ENCODE peak calls at places on chromosomes 12 and 14, in ten cellular contexts. One of them, this sample, is unnamed.

GRCh38 chr12:117643971-117644370 is 282.5 kb upstream of the NOS1 start:
- DNase-seq in GF-D8: no peak
- DNase-seq in fibroblast of mammary gland: no peak
- DNase-seq in pancreas: no peak
- DNase-seq in GM06990: no peak
- DNase-seq in RCC 7860: no peak
- DNase-seq in cardiac fibroblast: no peak
- DNase-seq in iPS-NIHi11: no peak
- DNase-seq in GM20000: no peak
- DNase-seq in naive thymus-derived CD8-positive, alpha-beta T cell: no peak
- DNase-seq in this sample: no peak

GRCh38 chr12:127230843-127231260 is 1036.1 kb upstream of the TMEM132C start:
- DNase-seq in GF-D8: no peak
- DNase-seq in fibroblast of mammary gland: peak; percentile 100
- DNase-seq in pancreas: no peak
- DNase-seq in GM06990: no peak
- DNase-seq in RCC 7860: peak; percentile 96
- DNase-seq in cardiac fibroblast: peak; percentile 72
- DNase-seq in iPS-NIHi11: no peak
- DNase-seq in GM20000: no peak
- DNase-seq in naive thymus-derived CD8-positive, alpha-beta T cell: no peak
- DNase-seq in this sample: peak; percentile 96

GRCh38 chr12:127607146-127607725 is 659.7 kb upstream of the TMEM132C start:
- DNase-seq in GF-D8: no peak
- DNase-seq in fibroblast of mammary gland: no peak
- DNase-seq in pancreas: no peak
- DNase-seq in GM06990: no peak
- DNase-seq in RCC 7860: no peak
- DNase-seq in cardiac fibroblast: no peak
- DNase-seq in iPS-NIHi11: no peak
- DNase-seq in GM20000: no peak
- DNase-seq in naive thymus-derived CD8-positive, alpha-beta T cell: no peak
- DNase-seq in this sample: no peak

GRCh38 chr12:126685636-126686035 is 1581.3 kb upstream of the TMEM132C start:
- DNase-seq in GF-D8: no peak
- DNase-seq in fibroblast of mammary gland: no peak
- DNase-seq in pancreas: no peak
- DNase-seq in GM06990: no peak
- DNase-seq in RCC 7860: no peak
- DNase-seq in cardiac fibroblast: no peak
- DNase-seq in iPS-NIHi11: no peak
- DNase-seq in GM20000: no peak
- DNase-seq in naive thymus-derived CD8-positive, alpha-beta T cell: no peak
- DNase-seq in this sample: no peak

GRCh38 chr14:103679351-103679750 is 35.9 kb downstream of the XRCC3 start:
- DNase-seq in GF-D8: no peak
- DNase-seq in fibroblast of mammary gland: peak; percentile 35
- DNase-seq in pancreas: no peak
- DNase-seq in GM06990: peak; percentile 69
- DNase-seq in RCC 7860: no peak
- DNase-seq in cardiac fibroblast: peak; percentile 36
- DNase-seq in iPS-NIHi11: peak; percentile 78
- DNase-seq in GM20000: peak; percentile 82
- DNase-seq in naive thymus-derived CD8-positive, alpha-beta T cell: peak; percentile 19
- DNase-seq in this sample: no peak

GRCh38 chr12:34350092-34351041 is 328.1 kb downstream of the ALG10 start:
- DNase-seq in GF-D8: no peak
- DNase-seq in fibroblast of mammary gland: no peak
- DNase-seq in pancreas: no peak
- DNase-seq in GM06990: no peak
- DNase-seq in RCC 7860: no peak
- DNase-seq in cardiac fibroblast: no peak
- DNase-seq in iPS-NIHi11: no peak
- DNase-seq in GM20000: no peak
- DNase-seq in naive thymus-derived CD8-positive, alpha-beta T cell: no peak
- DNase-seq in this sample: no peak

GRCh38 chr12:13142747-13143146 is 39.3 kb upstream of the GSG1 start:
- DNase-seq in GF-D8: no peak
- DNase-seq in fibroblast of mammary gland: no peak
- DNase-seq in pancreas: no peak
- DNase-seq in GM06990: no peak
- DNase-seq in RCC 7860: no peak
- DNase-seq in cardiac fibroblast: no peak
- DNase-seq in iPS-NIHi11: no peak
- DNase-seq in GM20000: no peak
- DNase-seq in naive thymus-derived CD8-positive, alpha-beta T cell: no peak
- DNase-seq in this sample: no peak

GRCh38 chr12:131159660-131160059 is 206.0 kb downstream of the ADGRD1 start:
- DNase-seq in GF-D8: no peak
- DNase-seq in fibroblast of mammary gland: no peak
- DNase-seq in pancreas: no peak
- DNase-seq in GM06990: no peak
- DNase-seq in RCC 7860: no peak
- DNase-seq in cardiac fibroblast: no peak
- DNase-seq in iPS-NIHi11: peak; percentile 70
- DNase-seq in GM20000: no peak
- DNase-seq in naive thymus-derived CD8-positive, alpha-beta T cell: no peak
- DNase-seq in this sample: no peak

GRCh38 chr12:20629414-20630156 is 65.5 kb upstream of the SLCO1C1 start:
- DNase-seq in GF-D8: no peak
- DNase-seq in fibroblast of mammary gland: peak; percentile 42
- DNase-seq in pancreas: peak; percentile 25
- DNase-seq in GM06990: no peak
- DNase-seq in RCC 7860: peak; percentile 6
- DNase-seq in cardiac fibroblast: peak; percentile 72
- DNase-seq in iPS-NIHi11: peak; percentile 22
- DNase-seq in GM20000: no peak
- DNase-seq in naive thymus-derived CD8-positive, alpha-beta T cell: no peak
- DNase-seq in this sample: peak; percentile 60

GRCh38 chr14:56844603-56845002 is 34.3 kb upstream of the OTX2 start:
- DNase-seq in GF-D8: no peak
- DNase-seq in fibroblast of mammary gland: no peak
- DNase-seq in pancreas: no peak
- DNase-seq in GM06990: no peak
- DNase-seq in RCC 7860: no peak
- DNase-seq in cardiac fibroblast: no peak
- DNase-seq in iPS-NIHi11: no peak
- DNase-seq in GM20000: no peak
- DNase-seq in naive thymus-derived CD8-positive, alpha-beta T cell: no peak
- DNase-seq in this sample: no peak

GRCh38 chr12:120350576-120351350 is 18.2 kb downstream of the MSI1 start:
- DNase-seq in GF-D8: no peak
- DNase-seq in fibroblast of mammary gland: no peak
- DNase-seq in pancreas: peak; percentile 92
- DNase-seq in GM06990: no peak
- DNase-seq in RCC 7860: no peak
- DNase-seq in cardiac fibroblast: no peak
- DNase-seq in iPS-NIHi11: no peak
- DNase-seq in GM20000: no peak
- DNase-seq in naive thymus-derived CD8-positive, alpha-beta T cell: no peak
- DNase-seq in this sample: no peak

GRCh38 chr12:93048646-93049045 is 119.6 kb upstream of the EEA1 start:
- DNase-seq in GF-D8: no peak
- DNase-seq in fibroblast of mammary gland: no peak
- DNase-seq in pancreas: no peak
- DNase-seq in GM06990: no peak
- DNase-seq in RCC 7860: peak; percentile 14
- DNase-seq in cardiac fibroblast: no peak
- DNase-seq in iPS-NIHi11: no peak
- DNase-seq in GM20000: no peak
- DNase-seq in naive thymus-derived CD8-positive, alpha-beta T cell: no peak
- DNase-seq in this sample: no peak

GRCh38 chr12:43586646-43587245 is 34.7 kb upstream of the ADAMTS20 start:
- DNase-seq in GF-D8: no peak
- DNase-seq in fibroblast of mammary gland: no peak
- DNase-seq in pancreas: no peak
- DNase-seq in GM06990: no peak
- DNase-seq in RCC 7860: no peak
- DNase-seq in cardiac fibroblast: no peak
- DNase-seq in iPS-NIHi11: no peak
- DNase-seq in GM20000: no peak
- DNase-seq in naive thymus-derived CD8-positive, alpha-beta T cell: no peak
- DNase-seq in this sample: no peak

This sample was measured in fibroblast of the aortic adventitia.